ENCODE peak calls at places on chromosomes 5 and 9, in seven cellular contexts. U is esophagus squamous epithelium, I is stomach, O is K562, R is heart left ventricle, E is pancreas, Z is WERI-Rb-1. H is an unnamed sample. For H3K36me3, the result is how much of the 10 kb centered on the place peaks cover.

GRCh38 chr5:106957336-106957735 is 713.4 kb downstream of the EFNA5 start:
- DNase-seq in U (no peak), I (no peak), O (no peak), R (no peak), E (no peak), Z (no peak), H (no peak)

GRCh38 chr5:76175821-76176403 is 92.7 kb downstream of the SV2C start:
- DNase-seq in U (no peak), I (no peak), O (peak), R (no peak), E (no peak), Z (peak), H (peak)

GRCh38 chr5:175493260-175493659 is 14.9 kb downstream of the SFXN1 start:
- DNase-seq in U (no peak), I (no peak), O (no peak), R (no peak), E (no peak), Z (no peak), H (no peak)

GRCh38 chr5:142063878-142064331 is 44.7 kb upstream of the NDFIP1 start:
- DNase-seq in U (no peak), I (peak), O (no peak), R (peak), E (peak), Z (no peak), H (peak)

GRCh38 chr5:107957023-107957422 is 286.3 kb upstream of the EFNA5 start:
- DNase-seq in U (no peak), I (no peak), O (no peak), R (no peak), E (no peak), Z (peak), H (no peak)

GRCh38 chr5:143932584-143932983 is 120.6 kb downstream of the HMHB1 start:
- DNase-seq in U (no peak), I (no peak), O (no peak), R (no peak), E (no peak), Z (no peak), H (no peak)

GRCh38 chr5:174601937-174602336 is 122.4 kb upstream of the MSX2 start:
- DNase-seq in U (no peak), I (no peak), O (no peak), R (no peak), E (no peak), Z (no peak), H (no peak)

GRCh38 chr9:88218721-88219120 is 80.4 kb upstream of the SPATA31C2 start:
- DNase-seq in U (no peak), I (no peak), O (no peak), R (no peak), E (no peak), Z (no peak), H (no peak)

GRCh38 chr9:94922098-94922607 is 195.7 kb downstream of the AOPEP start:
- DNase-seq in U (no peak), I (no peak), O (no peak), R (peak), E (no peak), Z (no peak), H (no peak)

GRCh38 chr9:113185271-113185670 is 34.5 kb downstream of the SLC31A2 start:
- DNase-seq in U (no peak), I (no peak), O (no peak), R (no peak), E (no peak), Z (no peak), H (no peak)
- H3K36me3 ChIP-seq in U (half or more), I (half or more), O (half or more), R (under half), E (under half), Z (half or more), H (half or more)

DNA sequence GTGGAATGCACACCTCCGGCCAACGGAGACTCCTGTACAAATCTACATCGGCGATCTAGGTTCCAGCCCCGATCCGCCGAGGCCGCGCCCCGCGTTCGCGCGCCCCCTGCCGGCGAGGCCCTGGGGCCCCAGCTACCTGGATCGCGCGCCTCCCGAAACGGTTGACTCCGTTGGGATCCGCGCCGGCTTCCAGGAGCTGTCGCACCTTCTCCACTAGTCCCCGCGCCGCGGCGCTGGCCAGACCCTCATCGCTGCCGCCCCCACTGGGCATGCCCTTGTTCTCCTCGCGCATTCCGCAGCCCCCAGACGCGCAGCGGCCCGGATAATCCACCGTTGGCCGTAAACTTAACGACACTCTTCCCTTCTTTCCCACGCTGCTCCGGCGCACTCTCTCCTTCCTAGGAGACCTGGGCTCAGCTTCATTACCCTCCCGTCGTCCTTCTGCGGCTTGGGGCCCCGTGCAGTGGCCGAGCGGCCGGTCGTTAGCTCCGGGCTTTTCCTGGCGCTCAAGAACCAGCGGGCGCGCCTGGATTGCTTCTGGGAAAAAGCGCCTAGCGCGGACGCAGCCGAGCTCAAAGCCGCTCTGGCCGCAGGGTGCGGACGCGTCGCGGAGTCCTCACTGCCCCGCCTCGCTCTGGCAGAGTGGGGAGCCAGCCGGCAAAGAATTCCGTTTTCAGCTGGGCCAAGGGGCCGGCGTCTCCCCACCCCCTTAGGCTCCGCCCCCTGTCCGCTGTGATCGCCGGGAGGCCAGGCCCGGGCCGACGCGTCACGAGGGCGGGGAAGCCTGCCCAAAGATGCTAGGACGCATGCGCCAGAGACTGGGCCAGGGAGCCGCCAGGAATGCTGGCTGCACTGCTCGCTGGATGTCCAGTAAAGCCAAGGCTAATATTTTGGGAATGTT is at the start of gene CDKN2B:
- DNase-seq in U (peak), I (peak), O (no peak), R (peak), E (peak), Z (peak), H (peak)
- H3K27ac ChIP-seq in U (peak), I (peak), O (no peak), R (peak), E (peak), Z (peak), H (peak)

GRCh38 chr9:127918201-127919107 is 1.6 kb upstream of the ST6GALNAC4 start:
- DNase-seq in U (no peak), I (no peak), O (peak), R (peak), E (no peak), Z (peak), H (peak)
- TF ChIP-seq CTCF in U (no peak), I (no peak), O (peak), R (no peak), E (no peak), Z (peak), H (no peak)

DNA sequence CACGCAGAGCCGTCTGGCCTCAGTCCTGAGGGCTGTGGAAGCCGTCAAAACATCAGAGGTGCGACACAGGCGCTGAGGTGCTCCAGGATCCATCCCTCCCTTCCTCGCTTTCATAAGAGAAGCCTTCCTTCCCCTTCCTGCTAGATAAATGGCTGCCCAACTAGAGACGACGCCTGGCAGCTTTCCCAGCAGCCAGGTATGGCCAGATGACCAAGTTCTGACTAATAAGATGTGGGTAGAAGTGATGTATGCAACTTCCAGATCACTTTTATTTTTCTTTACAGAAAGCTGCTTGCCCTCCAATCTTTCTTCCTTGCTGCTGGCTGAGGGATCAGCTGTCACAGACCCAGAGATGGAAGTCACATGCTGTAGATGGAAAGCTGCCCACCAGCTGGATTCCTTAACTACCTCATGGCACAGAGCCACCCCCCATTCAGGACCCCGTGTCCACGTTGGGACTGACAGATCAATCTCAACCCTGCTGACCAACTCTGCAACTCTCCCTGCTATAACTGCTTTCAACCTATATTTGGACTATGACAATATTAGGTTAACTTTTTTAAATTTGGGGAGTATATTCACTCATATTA is 8.8 kb downstream of the MAPK9 start:
- DNase-seq in U (no peak), I (no peak), O (no peak), R (no peak), E (no peak), Z (no peak), H (peak)
- H3K36me3 ChIP-seq in U (half or more), I (half or more), O (half or more), R (under half), E (under half), Z (under half), H (under half)

DNA sequence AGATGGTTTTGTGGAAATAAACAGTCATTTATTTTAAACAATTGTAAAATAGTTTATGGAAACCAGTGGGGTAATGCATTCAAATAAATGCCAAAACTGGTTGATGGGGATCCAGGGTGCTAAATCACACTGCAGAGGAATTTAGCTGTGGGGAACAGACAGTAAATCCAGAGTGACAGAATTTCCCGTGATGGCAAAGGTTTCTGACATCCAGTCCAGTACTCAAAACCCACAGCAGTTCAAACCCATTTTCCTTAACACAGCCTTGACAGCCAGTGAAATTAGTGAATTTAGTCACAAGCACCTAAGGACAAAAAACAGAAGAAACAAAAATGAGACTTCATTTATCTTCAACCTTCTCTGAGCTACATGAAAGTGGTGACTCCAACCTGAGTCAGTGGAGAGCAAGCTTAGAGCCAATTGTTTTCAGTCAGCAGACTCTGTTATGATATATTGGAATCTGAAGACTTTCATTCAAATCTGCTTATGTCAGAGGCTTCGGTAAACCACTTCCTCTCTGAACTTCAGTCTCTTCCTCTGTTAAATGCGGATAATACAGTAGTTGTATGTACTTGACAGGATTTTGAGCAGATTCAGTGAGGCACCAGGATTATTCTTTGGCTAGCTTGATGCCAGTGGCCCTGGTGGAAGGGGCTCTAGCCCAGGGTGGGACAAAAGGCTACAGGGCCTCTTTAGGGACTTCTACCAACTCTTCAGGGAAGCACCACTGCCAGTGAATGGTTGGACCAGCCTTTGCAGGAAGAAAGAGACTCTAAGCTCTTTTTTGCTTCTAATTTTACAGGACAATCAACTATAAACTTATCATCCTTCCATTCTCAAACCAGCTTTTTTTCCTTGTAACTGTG is 185.3 kb downstream of the MAPKAP1 start:
- DNase-seq in U (no peak), I (no peak), O (no peak), R (no peak), E (no peak), Z (no peak), H (peak)
- H3K27ac ChIP-seq in U (peak), I (peak), O (no peak), R (no peak), E (no peak), Z (no peak), H (no peak)

DNA sequence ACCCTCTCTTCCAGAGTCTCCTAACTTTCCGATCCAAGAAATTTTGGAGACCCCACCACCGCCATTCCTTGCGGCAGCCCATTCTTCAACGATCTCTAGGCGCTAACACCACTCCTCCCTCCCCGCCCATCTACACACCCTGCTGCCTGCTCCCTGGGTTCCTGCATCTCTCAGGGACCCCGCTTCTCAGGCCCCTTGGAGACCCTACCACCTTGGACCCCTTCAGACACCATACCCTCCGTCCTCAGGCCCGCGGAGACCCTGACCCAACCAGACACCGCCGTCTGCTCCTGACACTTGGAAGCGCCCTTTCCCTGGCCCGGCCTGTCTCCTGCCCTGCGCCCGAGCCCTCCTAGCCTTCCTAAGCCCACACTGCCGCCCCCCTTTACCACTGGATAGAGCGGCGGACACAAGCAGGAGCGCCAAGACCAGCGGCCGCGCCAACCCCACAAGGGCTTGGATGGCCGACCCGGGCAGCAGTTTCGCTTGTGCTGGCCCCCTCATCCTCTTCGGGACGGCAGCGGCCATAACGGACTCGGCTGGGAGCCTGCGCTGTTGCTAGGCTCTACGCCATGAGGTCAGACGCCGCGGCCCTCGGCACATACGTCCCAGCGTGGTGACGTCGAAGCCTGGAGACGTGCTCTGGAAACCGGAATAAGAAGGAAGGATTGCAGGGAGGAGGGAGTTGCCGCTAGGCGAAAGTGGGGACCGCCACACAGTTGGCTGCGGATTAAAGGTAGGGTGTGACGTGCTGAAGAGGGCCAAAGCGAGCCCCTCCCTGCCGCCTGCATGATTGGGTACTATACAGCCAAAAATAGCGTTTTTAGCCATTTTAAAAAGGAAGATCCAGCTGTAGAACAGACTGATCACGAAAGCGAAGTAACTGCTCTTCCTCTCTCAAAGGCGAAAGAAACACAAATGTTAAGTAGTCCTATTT is at the start of gene C5orf15:
- DNase-seq in U (peak), I (peak), O (peak), R (peak), E (peak), Z (peak), H (peak)
- TF ChIP-seq CTCF in U (peak), I (peak), O (no peak), R (peak), E (no peak), Z (no peak), H (peak)

GRCh38 chr9:114202849-114203248 is 47.5 kb downstream of the COL27A1 start:
- DNase-seq in U (no peak), I (no peak), O (no peak), R (no peak), E (no peak), Z (no peak), H (peak)

GRCh38 chr9:114203410-114204140 is 48.2 kb downstream of the COL27A1 start:
- DNase-seq in U (no peak), I (no peak), O (no peak), R (no peak), E (no peak), Z (no peak), H (no peak)

GRCh38 chr9:114200721-114201300 is 45.5 kb downstream of the COL27A1 start:
- DNase-seq in U (no peak), I (no peak), O (no peak), R (no peak), E (no peak), Z (no peak), H (no peak)

GRCh38 chr9:114204265-114204664 is 48.9 kb downstream of the COL27A1 start:
- DNase-seq in U (no peak), I (no peak), O (no peak), R (no peak), E (no peak), Z (no peak), H (no peak)

DNA sequence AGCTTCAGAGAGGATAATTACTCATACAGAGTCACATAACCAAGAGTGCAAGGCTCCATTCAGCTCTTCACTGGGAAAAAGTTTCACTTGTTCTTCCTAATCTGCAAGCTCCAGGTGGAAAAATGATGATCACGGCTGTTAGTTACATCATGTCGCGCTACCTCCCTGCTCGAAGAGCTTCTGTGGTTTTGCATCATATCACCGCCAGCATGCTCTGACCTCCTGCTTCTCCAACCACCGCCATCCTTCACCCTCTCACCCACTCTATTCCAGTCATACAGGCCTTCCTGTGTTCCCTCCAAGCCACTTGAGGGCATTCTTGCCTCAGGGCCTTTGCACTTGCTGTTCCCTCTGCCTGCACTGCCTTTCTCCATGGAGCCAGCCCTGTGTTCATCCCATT is 47.1 kb downstream of the COL27A1 start:
- DNase-seq in U (no peak), I (no peak), O (no peak), R (no peak), E (no peak), Z (no peak), H (no peak)
- H3K36me3 ChIP-seq in U (under half), I (under half), O (under half), R (under half), E (under half), Z (under half), H (under half)